ENCODE peak calls at places on chromosomes 11 and 22, in five cellular contexts. One of them, this sample, is unnamed.

GRCh38 chr11:40602866-40603578 is 856.4 kb downstream of the LRRC4C start:
- DNase-seq in posterior vena cava: no peak
- DNase-seq in activated effector memory CD4-positive, alpha-beta T cell treated with anti-CD3 and anti-CD28 coated beads, Interleukin-2, amount 50 U/mL, for 16 hours: no peak
- DNase-seq in AML-193: no peak
- DNase-seq in stimulated activated CD8-positive, alpha-beta memory T cell treated with anti-CD3 and anti-CD28 coated beads, Interleukin-4, amount 100 ng/mL, for 1 hour: no peak
- DNase-seq in this sample: no peak

GRCh38 chr22:44561139-44561840 is 63.3 kb upstream of the RTL6 start:
- DNase-seq in posterior vena cava: no peak
- DNase-seq in stimulated activated CD8-positive, alpha-beta memory T cell treated with anti-CD3 and anti-CD28 coated beads, Interleukin-4, amount 100 ng/mL, for 1 hour: no peak
- DNase-seq in AML-193: no peak
- DNase-seq in activated effector memory CD4-positive, alpha-beta T cell treated with anti-CD3 and anti-CD28 coated beads, Interleukin-2, amount 50 U/mL, for 16 hours: peak; percentile 22
- DNase-seq in this sample: no peak

GRCh38 chr11:35856756-35857155 is 87.1 kb upstream of the LDLRAD3 start:
- DNase-seq in AML-193: no peak
- DNase-seq in activated effector memory CD4-positive, alpha-beta T cell treated with anti-CD3 and anti-CD28 coated beads, Interleukin-2, amount 50 U/mL, for 16 hours: no peak
- DNase-seq in stimulated activated CD8-positive, alpha-beta memory T cell treated with anti-CD3 and anti-CD28 coated beads, Interleukin-4, amount 100 ng/mL, for 1 hour: no peak
- DNase-seq in posterior vena cava: no peak
- DNase-seq in this sample: no peak

GRCh38 chr22:40694409-40694808 is 15.1 kb downstream of the MCHR1 start:
- DNase-seq in stimulated activated CD8-positive, alpha-beta memory T cell treated with anti-CD3 and anti-CD28 coated beads, Interleukin-4, amount 100 ng/mL, for 1 hour: no peak
- DNase-seq in posterior vena cava: no peak
- DNase-seq in AML-193: no peak
- DNase-seq in activated effector memory CD4-positive, alpha-beta T cell treated with anti-CD3 and anti-CD28 coated beads, Interleukin-2, amount 50 U/mL, for 16 hours: no peak
- DNase-seq in this sample: no peak

GRCh38 chr11:69558519-69558941 is 77.1 kb downstream of the LINC01488 start:
- DNase-seq in posterior vena cava: no peak
- DNase-seq in stimulated activated CD8-positive, alpha-beta memory T cell treated with anti-CD3 and anti-CD28 coated beads, Interleukin-4, amount 100 ng/mL, for 1 hour: no peak
- DNase-seq in AML-193: no peak
- DNase-seq in activated effector memory CD4-positive, alpha-beta T cell treated with anti-CD3 and anti-CD28 coated beads, Interleukin-2, amount 50 U/mL, for 16 hours: peak; percentile 71
- DNase-seq in this sample: no peak

GRCh38 chr22:36052505-36052941 is 23.9 kb upstream of the RBFOX2 start:
- DNase-seq in stimulated activated CD8-positive, alpha-beta memory T cell treated with anti-CD3 and anti-CD28 coated beads, Interleukin-4, amount 100 ng/mL, for 1 hour: no peak
- DNase-seq in posterior vena cava: no peak
- DNase-seq in AML-193: no peak
- DNase-seq in activated effector memory CD4-positive, alpha-beta T cell treated with anti-CD3 and anti-CD28 coated beads, Interleukin-2, amount 50 U/mL, for 16 hours: no peak
- DNase-seq in this sample: peak; percentile 39

GRCh38 chr11:16923987-16924386 is 90.2 kb downstream of the PLEKHA7 start:
- DNase-seq in AML-193: no peak
- DNase-seq in posterior vena cava: no peak
- DNase-seq in stimulated activated CD8-positive, alpha-beta memory T cell treated with anti-CD3 and anti-CD28 coated beads, Interleukin-4, amount 100 ng/mL, for 1 hour: no peak
- DNase-seq in activated effector memory CD4-positive, alpha-beta T cell treated with anti-CD3 and anti-CD28 coated beads, Interleukin-2, amount 50 U/mL, for 16 hours: no peak
- DNase-seq in this sample: no peak

GRCh38 chr22:37166675-37167066 is 17.0 kb upstream of the IL2RB start:
- DNase-seq in activated effector memory CD4-positive, alpha-beta T cell treated with anti-CD3 and anti-CD28 coated beads, Interleukin-2, amount 50 U/mL, for 16 hours: peak; percentile 93
- DNase-seq in posterior vena cava: peak; percentile 95
- DNase-seq in stimulated activated CD8-positive, alpha-beta memory T cell treated with anti-CD3 and anti-CD28 coated beads, Interleukin-4, amount 100 ng/mL, for 1 hour: peak; percentile 73
- DNase-seq in AML-193: peak; percentile 62
- DNase-seq in this sample: peak; percentile 56

GRCh38 chr11:93775289-93775688 is 8.8 kb upstream of the MED17 start:
- DNase-seq in AML-193: no peak
- DNase-seq in activated effector memory CD4-positive, alpha-beta T cell treated with anti-CD3 and anti-CD28 coated beads, Interleukin-2, amount 50 U/mL, for 16 hours: no peak
- DNase-seq in posterior vena cava: no peak
- DNase-seq in stimulated activated CD8-positive, alpha-beta memory T cell treated with anti-CD3 and anti-CD28 coated beads, Interleukin-4, amount 100 ng/mL, for 1 hour: no peak
- DNase-seq in this sample: peak; percentile 35